ENCODE peak calls at places on chromosome 11, in seven cellular contexts. U is colonic mucosa, X is mammary epithelial cell, C is A673, Q is right atrium auricular region, V is A549, I is psoas muscle. D is an unnamed sample.

GRCh38 chr11:36703055-36703404 is 105.0 kb upstream of the RAG2 start:
- DNase-seq in V (no peak), U (no peak), C (peak; percentile 37), X (no peak), Q (no peak), I (no peak), D (no peak)

GRCh38 chr11:103433976-103434375 is 324.8 kb downstream of the DYNC2H1 start:
- DNase-seq in X (no peak), Q (no peak), C (peak; percentile 4), V (no peak), I (no peak), U (no peak), D (no peak)

GRCh38 chr11:11449327-11449726 is 96.3 kb upstream of the CSNK2A3 start:
- DNase-seq in I (no peak), C (no peak), Q (no peak), U (no peak), X (no peak), V (no peak), D (no peak)

GRCh38 chr11:69204246-69205124 is 48.8 kb downstream of the SMIM38 start:
- DNase-seq in U (no peak), V (no peak), X (no peak), Q (no peak), I (no peak), C (no peak), D (no peak)

GRCh38 chr11:120215634-120216033 is 4.8 kb downstream of the OAF start:
- DNase-seq in C (no peak), I (no peak), X (no peak), Q (peak; percentile 83), U (no peak), V (no peak), D (no peak)

GRCh38 chr11:134223066-134223465 is 701 bp downstream of the NCAPD3 start:
- DNase-seq in X (no peak), V (no peak), I (no peak), Q (no peak), C (peak; percentile 19), U (peak; percentile 25), D (no peak)

GRCh38 chr11:87820026-87820425 is 355.2 kb downstream of the RAB38 start:
- DNase-seq in V (no peak), I (no peak), Q (no peak), U (no peak), X (no peak), C (no peak), D (no peak)

GRCh38 chr11:29005401-29005980 is 897.3 kb downstream of the METTL15 start:
- DNase-seq in V (no peak), X (no peak), U (no peak), C (peak; percentile 74), I (no peak), Q (no peak), D (no peak)

GRCh38 chr11:107740256-107740655 is 28.4 kb upstream of the SLN start:
- DNase-seq in Q (no peak), C (no peak), U (no peak), V (no peak), X (no peak), I (no peak), D (no peak)

GRCh38 chr11:32531528-32531927 is 52.1 kb upstream of the EIF3M start:
- DNase-seq in V (no peak), X (peak; percentile 70), Q (no peak), C (no peak), I (no peak), U (no peak), D (no peak)

GRCh38 chr11:73907191-73907590 is 30.4 kb downstream of the PAAF1 start:
- DNase-seq in U (no peak), I (peak; percentile 48), C (no peak), X (peak; percentile 67), Q (no peak), V (peak; percentile 75), D (no peak)

GRCh38 chr11:16611395-16612233 is 126.8 kb upstream of the C11orf58 start:
- DNase-seq in Q (no peak), C (peak; percentile 67), U (no peak), V (no peak), X (no peak), I (no peak), D (no peak)

GRCh38 chr11:109862808-109863207 is 230.4 kb upstream of the ZC3H12C start:
- DNase-seq in Q (no peak), V (no peak), I (no peak), C (no peak), U (no peak), X (no peak), D (no peak)

GRCh38 chr11:58919980-58920379 is 19.3 kb upstream of the GLYATL1 start:
- DNase-seq in U (peak; percentile 47), V (no peak), Q (no peak), X (no peak), C (no peak), I (no peak), D (no peak)

GRCh38 chr11:95895815-95896214 is 28.1 kb downstream of the MTMR2 start:
- DNase-seq in X (no peak), C (no peak), I (no peak), V (no peak), Q (no peak), U (no peak), D (no peak)

GRCh38 chr11:45089251-45089650 is 57.2 kb upstream of the PRDM11 start:
- DNase-seq in X (peak; percentile 49), I (peak; percentile 93), U (peak; percentile 52), Q (peak; percentile 89), C (no peak), V (no peak), D (no peak)

GRCh38 chr11:45087761-45088160 is 58.7 kb upstream of the PRDM11 start:
- DNase-seq in V (no peak), U (no peak), C (no peak), I (no peak), X (no peak), Q (no peak), D (no peak)

GRCh38 chr11:45090607-45091006 is 55.8 kb upstream of the PRDM11 start:
- DNase-seq in C (no peak), V (no peak), Q (no peak), I (no peak), U (no peak), X (no peak), D (no peak)

GRCh38 chr11:45091563-45092392 is 54.7 kb upstream of the PRDM11 start:
- DNase-seq in I (no peak), Q (no peak), U (no peak), C (no peak), X (no peak), V (no peak), D (no peak)

GRCh38 chr11:45089845-45090499 is 56.5 kb upstream of the PRDM11 start:
- DNase-seq in C (no peak), Q (no peak), V (no peak), X (peak; percentile 40), I (no peak), U (no peak), D (no peak)
- H3K27ac ChIP-seq in C (no peak overlapping the region), Q (peak overlapping the region; percentile 79), V (peak overlapping the region; percentile 73), X (peak overlapping the region; percentile 15), I (peak overlapping the region; percentile 75), U (peak overlapping the region; percentile 16), D (no peak overlapping the region)

GRCh38 chr11:61702701-61703312 is 22.6 kb downstream of the DAGLA start:
- DNase-seq in I (no peak), Q (no peak), C (no peak), U (no peak), V (no peak), X (no peak), D (no peak)

GRCh38 chr11:61700720-61701119 is 20.5 kb downstream of the DAGLA start:
- DNase-seq in Q (no peak), I (no peak), X (peak; percentile 19), V (no peak), C (no peak), U (no peak), D (no peak)

GRCh38 chr11:61700221-61700620 is 20.0 kb downstream of the DAGLA start:
- DNase-seq in X (peak; percentile 86), U (peak; percentile 91), I (no peak), Q (no peak), V (peak; percentile 66), C (no peak), D (no peak)

GRCh38 chr11:61699737-61700160 is 19.6 kb downstream of the DAGLA start:
- DNase-seq in X (no peak), U (peak; percentile 81), I (peak; percentile 76), V (no peak), Q (no peak), C (no peak), D (no peak)

DNA sequence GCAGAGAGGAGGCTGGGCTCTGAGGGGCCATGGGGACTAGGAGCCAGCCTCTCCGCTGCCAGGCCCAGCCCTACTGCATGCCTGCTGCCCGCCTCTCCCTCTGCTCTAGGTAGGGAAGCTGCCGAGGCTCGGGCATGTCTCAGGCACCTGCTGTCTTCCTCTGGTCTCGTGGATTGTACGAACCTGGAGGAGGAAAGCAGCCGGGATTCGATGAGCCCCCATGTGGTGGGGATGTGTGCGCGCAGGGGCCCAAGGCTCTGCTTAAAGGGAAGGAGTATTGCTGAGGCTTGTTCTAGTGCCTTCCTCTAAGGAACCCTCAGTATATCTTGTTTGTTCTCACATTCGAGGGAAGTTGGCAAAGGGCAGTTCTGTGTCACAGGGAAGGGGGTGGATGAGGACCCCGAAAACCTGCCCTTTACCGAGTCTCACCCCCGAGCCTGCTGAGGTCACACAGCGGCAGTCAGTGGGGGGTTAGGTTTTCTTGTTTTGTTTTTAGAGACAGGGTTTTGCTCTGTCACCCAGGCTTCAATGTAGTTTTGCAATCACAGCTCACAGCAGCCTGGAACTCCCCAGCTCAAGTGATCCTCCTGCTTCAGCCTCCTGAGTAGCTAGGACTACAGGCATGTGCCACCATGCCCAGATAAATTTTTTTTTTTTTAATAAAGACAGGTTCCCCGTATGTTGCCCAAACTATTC is 21.3 kb downstream of the DAGLA start:
- DNase-seq in I (peak; percentile 70), V (no peak), U (no peak), Q (no peak), X (no peak), C (peak; percentile 76), D (no peak)
- TF ChIP-seq CTCF in I (peak; percentile 20), V (peak; percentile 25), U (peak; percentile 24), Q (peak; percentile 42), X (peak; percentile 13), C (peak; percentile 70), D (no peak)

GRCh38 chr11:61404641-61405040 is 12.3 kb downstream of the TMEM216 start:
- DNase-seq in Q (no peak), C (no peak), U (no peak), X (no peak), I (no peak), V (no peak), D (no peak)
- H3K27ac ChIP-seq in Q (peak overlapping the region; percentile 0), C (no peak overlapping the region), U (no peak overlapping the region), X (no peak overlapping the region), I (no peak overlapping the region), V (no peak overlapping the region), D (no peak overlapping the region)

DNA sequence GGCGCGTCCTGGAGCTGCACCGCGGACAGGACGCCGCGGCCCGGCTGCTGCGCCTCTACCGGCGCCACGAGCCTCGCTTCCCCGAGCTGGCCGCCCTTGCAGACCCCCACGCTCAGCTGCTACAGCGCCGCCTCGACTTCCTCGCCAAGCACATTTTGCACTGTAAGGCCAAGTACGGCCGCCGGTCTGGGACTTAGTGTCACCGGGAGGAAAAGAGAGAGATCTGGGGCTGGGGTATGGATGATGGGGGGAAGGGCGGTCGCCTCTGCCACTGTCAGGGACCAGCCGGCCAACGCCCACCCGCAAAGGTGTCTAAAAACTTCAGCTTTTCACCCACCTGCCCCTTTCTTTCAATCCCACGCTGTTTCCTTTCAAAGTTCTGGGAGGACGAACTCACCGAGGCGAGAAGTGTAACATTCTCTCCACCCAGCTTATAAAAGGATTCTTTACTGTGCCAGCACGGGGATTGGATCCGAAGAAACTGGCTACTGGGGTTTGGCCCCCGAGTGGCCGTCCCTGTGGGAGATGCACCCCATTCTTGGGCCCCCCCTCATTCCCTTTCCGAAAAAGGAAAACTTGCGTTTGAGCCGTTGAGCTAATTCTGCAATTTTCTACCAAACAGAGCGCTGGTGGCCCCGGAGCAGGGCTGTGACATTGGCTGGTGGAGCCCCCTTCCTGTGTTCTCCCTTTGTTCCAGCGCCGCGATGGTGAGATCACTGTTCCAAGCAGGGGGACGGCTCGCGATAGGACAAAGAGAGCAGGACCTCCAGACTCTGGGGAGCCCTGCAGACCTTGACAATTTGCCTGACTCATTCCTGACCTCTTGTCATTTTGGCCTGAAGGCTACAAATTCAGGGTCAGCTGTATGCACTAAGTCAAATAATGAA is 1.7 kb downstream of the FJX1 start:
- DNase-seq in Q (no peak), C (peak; percentile 87), X (no peak), I (peak; percentile 53), V (peak; percentile 42), U (no peak), D (no peak)
- TF ChIP-seq CTCF in Q (peak; percentile 14), C (peak; percentile 50), X (peak; percentile 6), I (no peak), V (no peak), U (no peak), D (no peak)

D was measured in CD4-positive, alpha-beta T cell.